ENCODE peak calls at places on chromosomes 13 and 19, in five cellular contexts. I, Z, B, S and W are unnamed samples.

GRCh38 chr13:97502691-97503090 is 68.7 kb downstream of the RAP2A start:
- DNase-seq in B (no peak), S (no peak), Z (no peak), I (no peak), W (no peak)

GRCh38 chr13:79935121-79935520 is 405.8 kb downstream of the SPRY2 start:
- DNase-seq in S (no peak), Z (no peak), B (peak), I (peak), W (no peak)

GRCh38 chr19:10818306-10819123 is 17.5 kb downstream of the TMED1 start:
- DNase-seq in B (no peak), I (peak), Z (no peak), S (no peak), W (no peak)

GRCh38 chr13:110130431-110130830 is 176.5 kb downstream of the COL4A1 start:
- DNase-seq in I (no peak), B (no peak), S (no peak), Z (no peak), W (no peak)

GRCh38 chr19:58479303-58479702 is 3.2 kb downstream of the ZNF446 start:
- DNase-seq in I (no peak), B (no peak), S (no peak), Z (no peak), W (no peak)

GRCh38 chr19:32638625-32639024 is 36.4 kb downstream of the ANKRD27 start:
- DNase-seq in S (no peak), I (no peak), B (no peak), Z (no peak), W (no peak)

GRCh38 chr19:12786149-12786870 is 5.0 kb upstream of the JUNB start:
- DNase-seq in B (no peak), Z (peak), I (no peak), S (no peak), W (peak)

GRCh38 chr13:50358221-50358620 is 343.0 kb downstream of the KCNRG start:
- DNase-seq in Z (no peak), I (no peak), S (no peak), B (no peak), W (no peak)

GRCh38 chr19:5035105-5035761 is 66.3 kb downstream of the KDM4B start:
- DNase-seq in Z (peak), B (no peak), I (no peak), S (no peak), W (peak)

GRCh38 chr13:91017669-91018053 is 329.8 kb upstream of the MIR17HG start:
- DNase-seq in B (no peak), Z (peak), S (peak), I (no peak), W (no peak)

GRCh38 chr13:41939403-41939802 is 21.5 kb downstream of the VWA8 start:
- DNase-seq in Z (no peak), B (no peak), S (peak), I (no peak), W (no peak)

GRCh38 chr13:27960362-27961226 is 8.5 kb downstream of the CDX2 start:
- DNase-seq in S (peak), Z (peak), B (no peak), I (peak), W (no peak)

GRCh38 chr13:111082240-111082639 is 32.9 kb upstream of the ARHGEF7 start:
- DNase-seq in Z (no peak), B (no peak), I (no peak), S (no peak), W (no peak)

GRCh38 chr13:46559272-46559805 is 6.4 kb downstream of the LRCH1 start:
- DNase-seq in Z (no peak), I (peak), B (no peak), S (no peak), W (no peak)

GRCh38 chr19:5048727-5049553 is 80.0 kb downstream of the KDM4B start:
- DNase-seq in S (peak), I (peak), B (no peak), Z (peak), W (peak)

GRCh38 chr13:67443901-67444300 is 213.8 kb upstream of the PCDH9 start:
- DNase-seq in I (no peak), B (no peak), Z (no peak), S (no peak), W (no peak)

GRCh38 chr13:100396771-100397170 is 191.8 kb downstream of the GGACT start:
- DNase-seq in S (no peak), I (no peak), Z (no peak), B (no peak), W (no peak)

GRCh38 chr13:106685142-106685541 is 117.2 kb upstream of the ARGLU1 start:
- DNase-seq in Z (no peak), B (no peak), I (no peak), S (no peak), W (no peak)

GRCh38 chr13:23320926-23321533 is 112.5 kb downstream of the SACS start:
- DNase-seq in I (no peak), Z (no peak), B (no peak), S (no peak), W (no peak)

GRCh38 chr19:35257113-35257461 is 8.3 kb downstream of the LSR start:
- DNase-seq in I (no peak), B (no peak), Z (peak), S (no peak), W (no peak)

GRCh38 chr13:109782066-109782822 is 4.1 kb downstream of the IRS2 start:
- DNase-seq in S (peak), B (no peak), I (no peak), Z (no peak), W (no peak)

GRCh38 chr13:111632906-111633305 is 312.5 kb downstream of the TEX29 start:
- DNase-seq in S (no peak), Z (no peak), B (no peak), I (no peak), W (no peak)

GRCh38 chr13:43339843-43340550 is 316.6 kb downstream of the DNAJC15 start:
- DNase-seq in I (no peak), S (no peak), Z (no peak), B (no peak), W (no peak)

GRCh38 chr13:30806784-30807183 is 71.4 kb downstream of the ALOX5AP start:
- DNase-seq in S (no peak), B (no peak), Z (no peak), I (peak), W (no peak)

GRCh38 chr13:46168341-46168740 is 13.6 kb downstream of the LCP1 start:
- DNase-seq in B (no peak), I (no peak), S (no peak), Z (no peak), W (no peak)

GRCh38 chr13:93217701-93218100 is 8.9 kb upstream of the GPC6 start:
- DNase-seq in Z (no peak), B (no peak), S (peak), I (peak), W (no peak)

GRCh38 chr13:23751195-23751594 is 138.0 kb downstream of the MIPEP start:
- DNase-seq in I (no peak), Z (no peak), B (no peak), S (no peak), W (no peak)

GRCh38 chr13:40438999-40439797 is 227.2 kb downstream of the FOXO1 start:
- DNase-seq in Z (no peak), I (peak), S (no peak), B (no peak), W (no peak)

GRCh38 chr13:112619730-112620639 is 32.0 kb upstream of the TUBGCP3 start:
- DNase-seq in Z (no peak), S (peak), B (no peak), I (peak), W (no peak)

GRCh38 chr19:28468701-28469459 is 744.1 kb downstream of the UQCRFS1 start:
- DNase-seq in B (peak), I (peak), Z (peak), S (no peak), W (no peak)

GRCh38 chr13:41179593-41180250 is 14.6 kb downstream of the KBTBD7 start:
- DNase-seq in B (peak), Z (no peak), I (peak), S (no peak), W (no peak)

GRCh38 chr13:95479706-95480105 is 72.8 kb upstream of the CLDN10 start:
- DNase-seq in S (no peak), B (no peak), Z (no peak), I (no peak), W (no peak)

GRCh38 chr13:52599037-52599852 is 43.0 kb upstream of the HNRNPA1L2 start:
- DNase-seq in Z (no peak), B (no peak), I (peak), S (no peak), W (no peak)

GRCh38 chr19:49411681-49412321 is 11.4 kb downstream of the PTH2 start:
- DNase-seq in Z (no peak), I (no peak), S (no peak), B (no peak), W (no peak)

GRCh38 chr19:49409441-49410029 is 13.7 kb downstream of the PTH2 start:
- DNase-seq in I (no peak), B (no peak), S (no peak), Z (no peak), W (no peak)

GRCh38 chr19:49407482-49408015 is 15.7 kb downstream of the PTH2 start:
- DNase-seq in B (no peak), I (no peak), S (no peak), Z (no peak), W (no peak)

GRCh38 chr19:49407079-49407478 is 16.2 kb downstream of the PTH2 start:
- DNase-seq in S (no peak), B (no peak), I (no peak), Z (no peak), W (no peak)

DNA sequence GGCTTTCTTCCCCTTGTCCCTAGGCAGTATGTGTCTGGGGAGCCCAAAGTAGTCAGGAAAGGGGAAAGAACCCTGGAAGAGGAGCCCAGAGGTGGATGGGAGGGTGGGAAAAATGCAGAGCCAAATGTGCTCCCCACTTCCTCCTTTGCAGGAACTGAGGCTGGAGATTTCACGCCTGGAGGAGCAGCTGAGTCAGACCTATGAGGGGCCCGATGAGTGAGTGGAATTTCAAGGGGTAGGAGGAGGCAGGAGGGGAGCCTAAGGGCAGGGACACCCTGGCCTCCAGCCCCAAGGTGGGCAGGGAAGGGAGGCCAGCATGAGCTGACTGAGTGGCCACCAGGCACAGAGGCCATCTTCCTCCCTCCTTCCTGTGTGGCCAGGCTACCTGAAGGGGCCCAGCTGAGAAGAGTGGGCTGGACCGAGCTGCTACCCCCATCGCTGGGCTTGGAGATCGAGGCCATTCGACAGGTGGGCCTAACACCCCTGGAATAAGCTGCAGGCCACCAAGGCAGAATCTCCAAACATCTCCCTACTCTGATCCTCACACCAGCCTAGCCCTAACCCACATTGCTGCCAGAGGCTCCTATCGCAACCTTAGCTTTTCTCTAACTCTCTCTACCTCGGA is 14.3 kb downstream of the PTH2 start:
- DNase-seq in Z (no peak), I (no peak), S (no peak), B (no peak), W (no peak)
- H3K4me3 ChIP-seq in Z (no peak), I (no peak), S (no peak), B (no peak), W (no peak)

GRCh38 chr19:41911889-41912731 is 16.1 kb downstream of the ERFL start:
- DNase-seq in I (no peak), Z (no peak), B (no peak), S (no peak), W (no peak)
- H3K4me3 ChIP-seq in I (no peak), Z (no peak), B (no peak), S (no peak), W (no peak)

DNA sequence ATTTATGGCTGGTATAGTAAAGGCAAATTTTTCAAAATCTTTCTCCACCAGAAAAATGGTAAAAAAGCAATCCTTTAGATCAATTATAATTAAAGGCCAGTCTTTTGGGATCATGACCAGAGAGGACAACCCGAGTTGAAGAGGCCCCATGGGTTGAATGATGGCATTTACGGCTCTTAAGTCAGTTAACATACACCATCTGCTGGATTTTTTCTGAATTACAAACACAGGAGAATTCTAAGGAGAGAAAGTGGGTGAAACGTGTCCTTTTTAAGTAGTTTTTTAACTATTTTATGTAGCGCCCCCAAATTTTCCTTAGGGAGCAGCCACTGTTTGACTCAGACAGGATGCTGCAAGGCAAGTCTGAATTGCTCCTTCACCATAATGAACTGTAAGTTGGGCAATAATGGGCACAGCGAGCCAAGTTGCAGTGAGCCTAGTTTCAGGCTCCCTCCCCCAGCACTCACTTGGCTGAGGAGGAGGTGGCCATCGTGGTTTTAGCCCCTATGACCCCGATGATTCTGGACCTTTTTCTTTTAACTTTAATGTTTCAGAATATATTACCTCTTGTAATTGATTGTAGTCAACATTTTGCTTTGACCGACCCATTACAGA is 13.6 kb upstream of the ZNF611 start:
- DNase-seq in I (peak), S (peak), Z (no peak), B (no peak), W (peak)
- H3K4me3 ChIP-seq in I (no peak), S (no peak), Z (no peak), B (no peak), W (no peak)

GRCh38 chr19:39995794-39996193 is 1.1 kb upstream of the ZNF546 start:
- DNase-seq in S (no peak), B (no peak), Z (no peak), I (no peak), W (no peak)
- H3K4me3 ChIP-seq in S (peak), B (no peak), Z (peak), I (peak), W (peak)

GRCh38 chr13:20175406-20175794 is 14.5 kb upstream of the GJA3 start:
- DNase-seq in B (no peak), S (no peak), Z (no peak), I (no peak), W (no peak)
- H3K4me3 ChIP-seq in B (no peak), S (no peak), Z (peak), I (no peak), W (no peak)

GRCh38 chr19:3721900-3722442 is 13.8 kb downstream of the TJP3 start:
- DNase-seq in Z (no peak), B (no peak), S (no peak), I (no peak), W (no peak)

GRCh38 chr19:3723883-3724282 is 15.7 kb downstream of the TJP3 start:
- DNase-seq in Z (no peak), S (no peak), I (no peak), B (no peak), W (no peak)

GRCh38 chr19:3722443-3723109 is 14.4 kb downstream of the TJP3 start:
- DNase-seq in Z (peak), S (no peak), B (no peak), I (no peak), W (no peak)

GRCh38 chr19:3721131-3721899 is 13.1 kb downstream of the TJP3 start:
- DNase-seq in S (peak), B (no peak), I (peak), Z (peak), W (peak)

GRCh38 chr19:3723110-3723488 is 14.9 kb downstream of the TJP3 start:
- DNase-seq in S (no peak), B (no peak), Z (no peak), I (no peak), W (no peak)
- H3K4me3 ChIP-seq in S (no peak), B (no peak), Z (no peak), I (no peak), W (no peak)

GRCh38 chr19:54668353-54668752 is 5.6 kb downstream of the LILRB4 start:
- DNase-seq in Z (no peak), S (no peak), B (no peak), I (no peak), W (no peak)

GRCh38 chr19:54670576-54671347 is 8.0 kb downstream of the LILRB4 start:
- DNase-seq in I (no peak), B (no peak), Z (no peak), S (no peak), W (no peak)

GRCh38 chr19:54677217-54677616 is 14.4 kb downstream of the LILRB4 start:
- DNase-seq in S (no peak), B (no peak), Z (no peak), I (no peak), W (no peak)

GRCh38 chr19:54673222-54673621 is 10.4 kb downstream of the LILRB4 start:
- DNase-seq in I (no peak), S (no peak), Z (no peak), B (no peak), W (no peak)

GRCh38 chr19:54674021-54674617 is 11.3 kb downstream of the LILRB4 start:
- DNase-seq in S (peak), B (no peak), Z (no peak), I (peak), W (no peak)
- H3K4me3 ChIP-seq in S (no peak), B (no peak), Z (no peak), I (no peak), W (no peak)

DNA sequence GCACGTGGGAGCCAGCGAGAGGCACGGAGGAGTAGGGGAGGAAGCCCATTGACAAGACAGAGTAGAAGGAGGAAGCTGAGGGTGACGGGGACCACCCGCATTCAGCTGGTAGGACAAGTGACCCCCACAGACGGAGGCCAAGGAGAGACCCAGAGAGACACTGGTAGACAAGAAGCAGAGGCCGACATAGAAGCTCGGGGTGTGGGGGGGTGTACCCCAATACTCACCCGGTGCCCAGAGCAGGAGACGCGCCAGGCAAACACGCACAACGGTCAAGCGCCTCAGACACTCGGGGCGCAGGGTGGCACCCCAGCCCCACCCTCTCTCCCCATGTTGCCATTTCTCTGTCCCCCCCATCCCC is 23.6 kb downstream of the SHANK1 start:
- DNase-seq in S (no peak), Z (no peak), I (no peak), B (no peak), W (peak)
- H3K4me3 ChIP-seq in S (no peak), Z (no peak), I (no peak), B (no peak), W (no peak)